ENCODE peak calls at places on chromosome 11, in eight cellular contexts. T is uterus; A is aorta; P is PC-3; Q is CD8-positive, alpha-beta T cell; K is PC-9; B is lower lobe of right lung; U is small intestine. J is an unnamed sample.

GRCh38 chr11:10376061-10376460 is 71.2 kb downstream of the ADM start:
- DNase-seq in T (no peak), A (no peak), P (no peak), Q (no peak), K (no peak), B (no peak), U (no peak), J (no peak)

GRCh38 chr11:67522844-67523555 is at the start of gene CABP2:
- DNase-seq in T (no peak), A (no peak), P (no peak), Q (no peak), K (no peak), B (no peak), U (no peak), J (no peak)

GRCh38 chr11:96228911-96229310 is 114.1 kb downstream of the MAML2 start:
- DNase-seq in T (no peak), A (no peak), P (no peak), Q (no peak), K (no peak), B (no peak), U (no peak), J (no peak)

GRCh38 chr11:85682330-85683305 is 3.4 kb downstream of the CCDC89 start:
- DNase-seq in T (peak; percentile 76), A (peak; percentile 91), P (no peak), Q (peak; percentile 69), K (no peak), B (peak; percentile 80), U (no peak), J (no peak)

GRCh38 chr11:93031386-93031785 is 61.9 kb downstream of the MTNR1B start:
- DNase-seq in T (no peak), A (no peak), P (no peak), Q (no peak), K (no peak), B (no peak), U (no peak), J (peak; percentile 89)

GRCh38 chr11:6635082-6635932 is 16.1 kb upstream of the TPP1 start:
- DNase-seq in T (peak; percentile 65), A (no peak), P (no peak), Q (no peak), K (no peak), B (peak; percentile 56), U (peak; percentile 83), J (no peak)

GRCh38 chr11:102914238-102915043 is 39.7 kb upstream of the MMP12 start:
- DNase-seq in T (no peak), A (no peak), P (peak; percentile 76), Q (no peak), K (peak; percentile 5), B (no peak), U (peak; percentile 53), J (peak; percentile 55)

GRCh38 chr11:69521461-69521860 is 40.0 kb downstream of the LINC01488 start:
- DNase-seq in T (no peak), A (peak; percentile 9), P (no peak), Q (no peak), K (no peak), B (peak; percentile 8), U (no peak), J (no peak)

GRCh38 chr11:27717801-27718229 is 17.6 kb upstream of the BDNF start:
- DNase-seq in T (no peak), A (no peak), P (no peak), Q (no peak), K (no peak), B (no peak), U (no peak), J (no peak)

GRCh38 chr11:2445107-2445947 is 519 bp downstream of the KCNQ1 start:
- DNase-seq in T (no peak), A (peak; percentile 69), P (no peak), Q (peak; percentile 29), K (no peak), B (peak; percentile 70), U (peak; percentile 41), J (no peak)

GRCh38 chr11:44066732-44067131 is 662 bp downstream of the ACCS start:
- DNase-seq in T (peak; percentile 21), A (no peak), P (peak; percentile 89), Q (no peak), K (no peak), B (no peak), U (peak; percentile 91), J (peak; percentile 86)

GRCh38 chr11:12223771-12224536 is 113.6 kb downstream of the MICAL2 start:
- DNase-seq in T (no peak), A (no peak), P (peak; percentile 64), Q (no peak), K (peak; percentile 46), B (no peak), U (peak; percentile 45), J (peak; percentile 95)

DNA sequence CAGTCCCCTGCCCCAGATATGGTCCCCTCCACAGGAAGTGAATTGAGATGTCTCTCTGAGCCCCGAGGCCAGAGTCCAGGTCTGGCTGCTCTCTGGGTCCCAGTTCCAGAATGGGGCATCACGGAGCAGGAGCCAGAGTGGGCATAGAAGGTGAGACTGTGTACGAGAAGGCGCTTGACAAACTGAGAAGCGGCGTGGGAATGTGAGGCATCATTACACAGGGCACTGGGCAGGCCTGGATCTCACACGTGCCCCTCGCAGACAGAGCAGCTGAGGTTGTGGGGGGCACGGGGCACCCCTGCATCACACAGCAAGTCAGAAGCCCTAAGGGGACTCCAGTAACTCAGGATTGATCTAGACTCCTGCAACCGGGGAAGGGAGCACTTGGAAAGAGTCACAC is 9.2 kb downstream of the STARD10 start:
- DNase-seq in T (no peak), A (no peak), P (no peak), Q (no peak), K (no peak), B (no peak), U (no peak), J (no peak)
- H3K4me3 ChIP-seq in T (no peak overlapping the region), A (no peak overlapping the region), P (no peak overlapping the region), Q (no peak overlapping the region), K (no peak overlapping the region), B (no peak overlapping the region), U (no peak overlapping the region), J (no peak overlapping the region)

GRCh38 chr11:46745328-46745727 is 26.3 kb downstream of the F2 start:
- DNase-seq in T (no peak), A (no peak), P (no peak), Q (no peak), K (no peak), B (no peak), U (no peak), J (no peak)
- H3K36me3 ChIP-seq in T (no peaks in the 10 kb centered on the region), A (peaks cover 10% of the 10 kb centered on the region), P (peaks cover 56% of the 10 kb centered on the region), Q (peaks cover 39% of the 10 kb centered on the region), K (peaks cover 49% of the 10 kb centered on the region), B (peaks cover 91% of the 10 kb centered on the region), U (peaks cover 21% of the 10 kb centered on the region), J (peaks cover 13% of the 10 kb centered on the region)

DNA sequence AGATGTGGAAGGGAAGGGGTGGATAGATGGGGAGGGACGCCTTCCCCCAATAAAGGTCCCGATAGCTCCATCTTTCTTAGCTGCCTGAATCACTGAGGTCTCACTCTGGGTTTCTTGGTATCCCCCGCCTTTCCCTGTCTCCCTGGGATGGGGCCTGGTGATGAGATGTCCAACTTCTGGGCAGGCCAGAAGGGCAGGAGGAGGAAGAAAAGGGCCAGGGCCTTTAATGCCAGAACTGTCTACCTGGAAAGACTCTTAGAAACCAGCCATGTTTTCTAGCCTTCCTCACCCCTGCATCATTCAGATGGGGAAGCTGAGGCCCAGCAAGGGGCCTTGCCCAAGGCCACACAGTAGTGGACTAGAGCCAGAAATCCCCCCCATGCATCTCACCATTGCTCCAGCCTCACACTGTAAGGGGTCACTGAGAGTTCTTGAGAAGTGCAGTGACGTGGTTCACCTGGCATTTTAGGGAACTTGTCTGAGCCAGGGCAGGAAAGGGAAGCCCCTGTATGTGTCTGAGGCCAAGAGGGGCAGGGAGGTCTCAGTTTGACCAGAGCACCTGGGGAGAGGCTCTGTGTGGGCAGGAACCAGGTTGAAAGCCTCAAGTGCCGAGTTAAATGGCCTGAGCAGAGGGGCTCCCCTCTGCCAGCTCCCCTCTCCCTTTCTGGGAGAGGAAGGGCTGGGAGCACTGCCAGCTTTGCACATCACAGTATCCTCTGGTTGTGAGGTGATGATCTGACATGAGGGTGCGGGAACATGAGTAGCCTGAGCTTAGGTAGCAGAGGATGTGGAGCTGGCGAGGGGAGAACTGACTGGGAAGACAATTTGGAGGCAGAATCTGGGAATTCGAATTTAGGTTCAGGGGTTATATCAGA is 14.3 kb downstream of the ARHGEF17 start:
- DNase-seq in T (no peak), A (no peak), P (no peak), Q (no peak), K (no peak), B (no peak), U (no peak), J (no peak)
- H3K4me3 ChIP-seq in T (no peak overlapping the region), A (no peak overlapping the region), P (no peak overlapping the region), Q (no peak overlapping the region), K (no peak overlapping the region), B (no peak overlapping the region), U (no peak overlapping the region), J (no peak overlapping the region)

GRCh38 chr11:105399505-105399904 is 210.4 kb upstream of the GRIA4 start:
- DNase-seq in T (no peak), A (no peak), P (no peak), Q (no peak), K (no peak), B (no peak), U (no peak), J (no peak)
- H3K36me3 ChIP-seq in T (no peaks in the 10 kb centered on the region), A (no peaks in the 10 kb centered on the region), P (no peaks in the 10 kb centered on the region), Q (no peaks in the 10 kb centered on the region), K (no peaks in the 10 kb centered on the region), B (no peaks in the 10 kb centered on the region), U (no peaks in the 10 kb centered on the region), J (no peaks in the 10 kb centered on the region)

GRCh38 chr11:32830413-32830738 is 649 bp downstream of the PRRG4 start:
- DNase-seq in T (no peak), A (no peak), P (peak; percentile 69), Q (no peak), K (peak; percentile 37), B (peak; percentile 50), U (peak; percentile 88), J (peak; percentile 79)
- H3K4me3 ChIP-seq in T (no peak overlapping the region), A (no peak overlapping the region), P (peak overlapping the region; percentile 85), Q (no peak overlapping the region), K (peak overlapping the region; percentile 72), B (peak overlapping the region; percentile 86), U (peak overlapping the region; percentile 92), J (peak overlapping the region; percentile 56)

GRCh38 chr11:134452026-134452848 is 40.2 kb upstream of the B3GAT1 start:
- DNase-seq in T (no peak), A (peak; percentile 41), P (no peak), Q (no peak), K (no peak), B (no peak), U (no peak), J (no peak)
- H3K36me3 ChIP-seq in T (no peaks in the 10 kb centered on the region), A (no peaks in the 10 kb centered on the region), P (no peaks in the 10 kb centered on the region), Q (no peaks in the 10 kb centered on the region), K (no peaks in the 10 kb centered on the region), B (no peaks in the 10 kb centered on the region), U (no peaks in the 10 kb centered on the region), J (no peaks in the 10 kb centered on the region)

DNA sequence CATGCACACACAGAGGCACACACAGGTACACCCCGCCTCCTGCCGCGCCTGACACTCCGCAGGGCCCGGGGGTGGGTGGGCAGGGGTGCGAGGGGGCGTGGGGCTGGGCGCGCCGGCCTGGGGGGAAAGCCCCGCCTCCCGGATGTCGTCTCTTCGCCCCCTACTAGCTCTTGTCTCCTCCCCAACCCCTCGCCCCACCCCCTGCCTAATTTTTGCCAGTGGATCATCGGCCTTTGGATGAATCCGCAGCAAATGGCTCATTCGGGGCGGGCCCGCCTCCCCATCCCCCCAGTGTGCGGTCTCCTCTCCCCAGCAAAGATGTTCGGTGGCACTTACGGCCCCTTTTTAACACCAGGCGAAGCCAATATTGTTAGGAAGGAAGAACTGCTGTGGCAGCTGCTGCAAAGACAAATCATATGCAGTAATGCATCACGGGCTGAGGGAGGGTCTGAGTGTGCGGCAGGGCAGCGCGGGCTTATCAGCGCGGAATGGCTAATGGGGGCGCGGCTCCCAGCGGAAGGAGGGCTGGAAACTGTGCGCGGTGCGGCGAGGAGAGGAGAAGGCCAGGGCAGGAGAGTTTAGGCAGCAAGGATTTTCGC is 13.4 kb upstream of the NECTIN1 start:
- DNase-seq in T (peak; percentile 32), A (peak; percentile 82), P (no peak), Q (peak; percentile 19), K (no peak), B (no peak), U (no peak), J (no peak)
- H3K4me3 ChIP-seq in T (peak overlapping the region; percentile 5), A (no peak overlapping the region), P (no peak overlapping the region), Q (peak overlapping the region; percentile 54), K (no peak overlapping the region), B (peak overlapping the region; percentile 26), U (no peak overlapping the region), J (no peak overlapping the region)

J was measured in bronchial epithelial cell.